ENCODE peak calls at places on chromosomes 11 and 22, in nine cellular contexts. One of them, this sample, is unnamed. For H3K4me1, the result is how much of the 10 kb centered on the place peaks cover.

GRCh38 chr11:35367491-35367890 is 51.9 kb downstream of the SLC1A2 start:
- DNase-seq in cardiac muscle cell: peak
- DNase-seq in esophagus muscularis mucosa: no peak
- DNase-seq in heart left ventricle: peak
- DNase-seq in neuronal stem cell: no peak
- DNase-seq in left ventricle myocardium inferior: no peak
- DNase-seq in fibroblast of lung: peak
- DNase-seq in tibial nerve: no peak
- DNase-seq in mucosa of descending colon: no peak
- DNase-seq in this sample: peak

GRCh38 chr11:3950996-3951662 is 95.7 kb downstream of the STIM1 start:
- DNase-seq in cardiac muscle cell: peak
- DNase-seq in esophagus muscularis mucosa: no peak
- DNase-seq in heart left ventricle: no peak
- DNase-seq in neuronal stem cell: peak
- DNase-seq in left ventricle myocardium inferior: no peak
- DNase-seq in fibroblast of lung: peak
- DNase-seq in tibial nerve: no peak
- DNase-seq in mucosa of descending colon: no peak
- DNase-seq in this sample: no peak

GRCh38 chr22:29202231-29203192 is 3.2 kb upstream of the EMID1 start:
- DNase-seq in cardiac muscle cell: peak
- DNase-seq in esophagus muscularis mucosa: no peak
- DNase-seq in heart left ventricle: peak
- DNase-seq in neuronal stem cell: no peak
- DNase-seq in left ventricle myocardium inferior: peak
- DNase-seq in fibroblast of lung: peak
- DNase-seq in tibial nerve: peak
- DNase-seq in mucosa of descending colon: peak
- DNase-seq in this sample: peak

GRCh38 chr11:113404859-113405430 is 17.4 kb downstream of the ANKK1 start:
- DNase-seq in cardiac muscle cell: no peak
- DNase-seq in esophagus muscularis mucosa: no peak
- DNase-seq in heart left ventricle: no peak
- DNase-seq in neuronal stem cell: no peak
- DNase-seq in left ventricle myocardium inferior: no peak
- DNase-seq in fibroblast of lung: no peak
- DNase-seq in tibial nerve: no peak
- DNase-seq in mucosa of descending colon: no peak
- DNase-seq in this sample: no peak

GRCh38 chr11:77053217-77054013 is 13.4 kb upstream of the CAPN5 start:
- DNase-seq in cardiac muscle cell: no peak
- DNase-seq in esophagus muscularis mucosa: no peak
- DNase-seq in heart left ventricle: no peak
- DNase-seq in neuronal stem cell: no peak
- DNase-seq in left ventricle myocardium inferior: no peak
- DNase-seq in fibroblast of lung: no peak
- DNase-seq in tibial nerve: no peak
- DNase-seq in mucosa of descending colon: no peak
- DNase-seq in this sample: no peak

GRCh38 chr11:42175203-42175602 is 715.8 kb upstream of the LRRC4C start:
- DNase-seq in cardiac muscle cell: peak
- DNase-seq in esophagus muscularis mucosa: no peak
- DNase-seq in heart left ventricle: no peak
- DNase-seq in neuronal stem cell: no peak
- DNase-seq in left ventricle myocardium inferior: no peak
- DNase-seq in fibroblast of lung: peak
- DNase-seq in tibial nerve: no peak
- DNase-seq in mucosa of descending colon: no peak
- DNase-seq in this sample: no peak

GRCh38 chr11:95520765-95521542 is 268.6 kb downstream of the FAM76B start:
- DNase-seq in cardiac muscle cell: peak
- DNase-seq in esophagus muscularis mucosa: no peak
- DNase-seq in heart left ventricle: no peak
- DNase-seq in neuronal stem cell: no peak
- DNase-seq in left ventricle myocardium inferior: no peak
- DNase-seq in fibroblast of lung: peak
- DNase-seq in tibial nerve: no peak
- DNase-seq in mucosa of descending colon: no peak
- DNase-seq in this sample: no peak

GRCh38 chr11:65213322-65214211 is 31.8 kb downstream of the CAPN1 start:
- DNase-seq in cardiac muscle cell: no peak
- DNase-seq in esophagus muscularis mucosa: no peak
- DNase-seq in heart left ventricle: no peak
- DNase-seq in neuronal stem cell: no peak
- DNase-seq in left ventricle myocardium inferior: no peak
- DNase-seq in fibroblast of lung: peak
- DNase-seq in tibial nerve: no peak
- DNase-seq in mucosa of descending colon: no peak
- DNase-seq in this sample: no peak

GRCh38 chr11:9660886-9661285 is 3.0 kb upstream of the SWAP70 start:
- DNase-seq in cardiac muscle cell: peak
- DNase-seq in esophagus muscularis mucosa: no peak
- DNase-seq in heart left ventricle: no peak
- DNase-seq in neuronal stem cell: no peak
- DNase-seq in left ventricle myocardium inferior: no peak
- DNase-seq in fibroblast of lung: peak
- DNase-seq in tibial nerve: no peak
- DNase-seq in mucosa of descending colon: no peak
- DNase-seq in this sample: no peak

DNA sequence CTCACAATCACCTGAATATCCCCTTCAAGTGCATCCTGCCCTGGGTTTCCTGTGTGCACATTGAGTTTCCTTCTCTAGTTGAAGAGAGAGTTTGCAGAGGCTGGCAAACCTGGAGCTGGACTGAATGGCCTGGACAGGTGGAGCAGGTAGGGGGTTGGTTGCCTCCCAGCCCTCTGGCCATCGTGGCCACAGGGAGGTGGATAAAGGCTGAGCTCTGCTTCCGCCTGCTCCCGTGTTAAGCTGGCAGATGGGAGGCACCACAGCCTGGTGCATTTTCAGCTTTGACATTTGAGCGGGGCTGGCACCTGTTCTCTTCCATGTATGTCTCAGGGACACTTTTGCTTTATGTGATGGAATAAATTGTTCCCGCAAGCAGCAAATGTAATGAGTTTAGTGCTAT is 11.1 kb downstream of the MICAL2 start:
- DNase-seq in cardiac muscle cell: no peak
- DNase-seq in esophagus muscularis mucosa: no peak
- DNase-seq in heart left ventricle: no peak
- DNase-seq in neuronal stem cell: no peak
- DNase-seq in left ventricle myocardium inferior: no peak
- DNase-seq in fibroblast of lung: no peak
- DNase-seq in tibial nerve: no peak
- DNase-seq in mucosa of descending colon: no peak
- DNase-seq in this sample: no peak
- H3K4me1 ChIP-seq in cardiac muscle cell: half or more
- H3K4me1 ChIP-seq in esophagus muscularis mucosa: half or more
- H3K4me1 ChIP-seq in heart left ventricle: under half
- H3K4me1 ChIP-seq in neuronal stem cell: under half
- H3K4me1 ChIP-seq in left ventricle myocardium inferior: half or more
- H3K4me1 ChIP-seq in fibroblast of lung: under half
- H3K4me1 ChIP-seq in tibial nerve: under half
- H3K4me1 ChIP-seq in mucosa of descending colon: under half
- H3K4me1 ChIP-seq in this sample: half or more

GRCh38 chr22:19143212-19143611 is 1.2 kb downstream of the ESS2 start:
- DNase-seq in cardiac muscle cell: no peak
- DNase-seq in esophagus muscularis mucosa: no peak
- DNase-seq in heart left ventricle: no peak
- DNase-seq in neuronal stem cell: no peak
- DNase-seq in left ventricle myocardium inferior: no peak
- DNase-seq in fibroblast of lung: no peak
- DNase-seq in tibial nerve: no peak
- DNase-seq in mucosa of descending colon: no peak
- DNase-seq in this sample: no peak
- H3K4me3 ChIP-seq in cardiac muscle cell: peak
- H3K4me3 ChIP-seq in esophagus muscularis mucosa: no peak
- H3K4me3 ChIP-seq in heart left ventricle: no peak
- H3K4me3 ChIP-seq in neuronal stem cell: peak
- H3K4me3 ChIP-seq in left ventricle myocardium inferior: peak
- H3K4me3 ChIP-seq in fibroblast of lung: no peak
- H3K4me3 ChIP-seq in tibial nerve: no peak
- H3K4me3 ChIP-seq in mucosa of descending colon: no peak
- H3K4me3 ChIP-seq in this sample: peak

GRCh38 chr11:74006743-74007304 is 2.1 kb downstream of the UCP3 start:
- DNase-seq in cardiac muscle cell: no peak
- DNase-seq in esophagus muscularis mucosa: no peak
- DNase-seq in heart left ventricle: no peak
- DNase-seq in neuronal stem cell: no peak
- DNase-seq in left ventricle myocardium inferior: no peak
- DNase-seq in fibroblast of lung: no peak
- DNase-seq in tibial nerve: no peak
- DNase-seq in mucosa of descending colon: no peak
- DNase-seq in this sample: no peak
- H3K4me1 ChIP-seq in cardiac muscle cell: under half
- H3K4me1 ChIP-seq in esophagus muscularis mucosa: under half
- H3K4me1 ChIP-seq in heart left ventricle: under half
- H3K4me1 ChIP-seq in neuronal stem cell: under half
- H3K4me1 ChIP-seq in left ventricle myocardium inferior: half or more
- H3K4me1 ChIP-seq in fibroblast of lung: under half
- H3K4me1 ChIP-seq in tibial nerve: under half
- H3K4me1 ChIP-seq in mucosa of descending colon: under half
- H3K4me1 ChIP-seq in this sample: under half

GRCh38 chr11:107956543-107956942 is 28.3 kb downstream of the RAB39A start:
- DNase-seq in cardiac muscle cell: no peak
- DNase-seq in esophagus muscularis mucosa: no peak
- DNase-seq in heart left ventricle: no peak
- DNase-seq in neuronal stem cell: no peak
- DNase-seq in left ventricle myocardium inferior: no peak
- DNase-seq in fibroblast of lung: no peak
- DNase-seq in tibial nerve: no peak
- DNase-seq in mucosa of descending colon: no peak
- DNase-seq in this sample: no peak

GRCh38 chr11:107962181-107962580 is 33.9 kb downstream of the RAB39A start:
- DNase-seq in cardiac muscle cell: peak
- DNase-seq in esophagus muscularis mucosa: no peak
- DNase-seq in heart left ventricle: no peak
- DNase-seq in neuronal stem cell: no peak
- DNase-seq in left ventricle myocardium inferior: no peak
- DNase-seq in fibroblast of lung: no peak
- DNase-seq in tibial nerve: no peak
- DNase-seq in mucosa of descending colon: no peak
- DNase-seq in this sample: no peak

GRCh38 chr11:107953506-107953905 is 25.3 kb downstream of the RAB39A start:
- DNase-seq in cardiac muscle cell: no peak
- DNase-seq in esophagus muscularis mucosa: no peak
- DNase-seq in heart left ventricle: no peak
- DNase-seq in neuronal stem cell: no peak
- DNase-seq in left ventricle myocardium inferior: no peak
- DNase-seq in fibroblast of lung: no peak
- DNase-seq in tibial nerve: no peak
- DNase-seq in mucosa of descending colon: no peak
- DNase-seq in this sample: no peak

GRCh38 chr11:107961480-107961879 is 33.2 kb downstream of the RAB39A start:
- DNase-seq in cardiac muscle cell: no peak
- DNase-seq in esophagus muscularis mucosa: no peak
- DNase-seq in heart left ventricle: no peak
- DNase-seq in neuronal stem cell: no peak
- DNase-seq in left ventricle myocardium inferior: no peak
- DNase-seq in fibroblast of lung: no peak
- DNase-seq in tibial nerve: no peak
- DNase-seq in mucosa of descending colon: no peak
- DNase-seq in this sample: no peak

GRCh38 chr11:107957109-107957588 is 28.9 kb downstream of the RAB39A start:
- DNase-seq in cardiac muscle cell: peak
- DNase-seq in esophagus muscularis mucosa: no peak
- DNase-seq in heart left ventricle: no peak
- DNase-seq in neuronal stem cell: no peak
- DNase-seq in left ventricle myocardium inferior: no peak
- DNase-seq in fibroblast of lung: no peak
- DNase-seq in tibial nerve: peak
- DNase-seq in mucosa of descending colon: no peak
- DNase-seq in this sample: no peak
- H3K4me3 ChIP-seq in cardiac muscle cell: no peak
- H3K4me3 ChIP-seq in esophagus muscularis mucosa: no peak
- H3K4me3 ChIP-seq in heart left ventricle: no peak
- H3K4me3 ChIP-seq in neuronal stem cell: no peak
- H3K4me3 ChIP-seq in left ventricle myocardium inferior: no peak
- H3K4me3 ChIP-seq in fibroblast of lung: no peak
- H3K4me3 ChIP-seq in tibial nerve: no peak
- H3K4me3 ChIP-seq in mucosa of descending colon: no peak
- H3K4me3 ChIP-seq in this sample: no peak

DNA sequence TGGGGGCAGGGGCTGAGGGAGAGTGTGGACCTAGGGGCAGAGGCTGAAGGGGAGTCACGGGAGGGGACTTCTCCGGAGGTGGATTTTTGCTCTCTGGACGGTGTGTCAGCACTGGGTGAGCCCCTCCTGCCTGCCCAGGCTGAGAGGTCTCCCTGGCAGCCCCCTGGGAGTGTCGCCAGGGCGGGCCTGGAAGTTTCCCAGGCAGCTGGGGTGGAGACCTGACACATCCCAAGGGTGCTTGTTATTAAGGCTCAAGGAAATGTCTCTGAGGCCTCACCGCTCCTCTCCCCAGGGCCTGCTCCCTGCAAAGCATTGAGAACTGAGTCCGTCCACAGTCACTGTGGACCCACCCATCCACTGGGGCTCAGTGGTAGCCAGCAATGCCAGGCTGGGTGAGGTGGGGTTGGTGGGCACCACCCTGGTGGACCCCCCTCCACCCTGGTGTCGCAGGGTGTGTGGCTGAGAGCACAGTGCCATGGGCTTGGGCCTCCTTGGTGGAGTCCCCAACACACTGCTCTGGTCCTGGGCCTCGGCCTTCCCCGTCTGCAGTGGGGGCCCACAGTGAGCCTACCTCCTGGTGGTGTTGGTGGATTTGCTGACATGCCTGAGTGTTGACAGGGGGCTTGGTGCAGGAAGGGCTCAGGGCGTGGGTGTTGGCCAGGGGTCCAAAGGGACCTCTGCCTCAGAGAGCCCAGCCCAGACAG is 2.5 kb downstream of the CD81 start:
- DNase-seq in cardiac muscle cell: no peak
- DNase-seq in esophagus muscularis mucosa: no peak
- DNase-seq in heart left ventricle: peak
- DNase-seq in neuronal stem cell: no peak
- DNase-seq in left ventricle myocardium inferior: peak
- DNase-seq in fibroblast of lung: peak
- DNase-seq in tibial nerve: no peak
- DNase-seq in mucosa of descending colon: peak
- DNase-seq in this sample: no peak
- H3K4me1 ChIP-seq in cardiac muscle cell: under half
- H3K4me1 ChIP-seq in esophagus muscularis mucosa: half or more
- H3K4me1 ChIP-seq in heart left ventricle: half or more
- H3K4me1 ChIP-seq in neuronal stem cell: under half
- H3K4me1 ChIP-seq in left ventricle myocardium inferior: half or more
- H3K4me1 ChIP-seq in fibroblast of lung: under half
- H3K4me1 ChIP-seq in tibial nerve: half or more
- H3K4me1 ChIP-seq in mucosa of descending colon: half or more
- H3K4me1 ChIP-seq in this sample: half or more

This sample was measured in heart right ventricle.